ENCODE peak calls at places on chromosomes 2 and 18, in eight cellular contexts. G is glutamatergic neuron, M is kidney, P is epithelial cell of esophagus, A is AG04450, C is left ventricle myocardium inferior, R is pancreas, Z is body of pancreas. H is an unnamed sample.

GRCh38 chr2:157840568-157841156 is 35.5 kb downstream of the ACVR1 start:
- DNase-seq in G (no peak), M (peak), P (no peak), A (no peak), C (peak), R (peak), Z (peak), H (no peak)

GRCh38 chr2:136126527-136126926 is 8.6 kb upstream of the CXCR4 start:
- DNase-seq in G (no peak), M (no peak), P (no peak), A (no peak), C (no peak), R (no peak), Z (no peak), H (no peak)

GRCh38 chr2:85390941-85391669 is 19.1 kb downstream of the CAPG start:
- DNase-seq in G (peak), M (no peak), P (peak), A (no peak), C (peak), R (peak), Z (peak), H (peak)

GRCh38 chr2:186884585-186884984 is 35.6 kb upstream of the ZSWIM2 start:
- DNase-seq in G (no peak), M (no peak), P (no peak), A (no peak), C (no peak), R (no peak), Z (no peak), H (no peak)

GRCh38 chr2:240716130-240716798 is 24.6 kb downstream of the AQP12A start:
- DNase-seq in G (peak), M (peak), P (no peak), A (no peak), C (no peak), R (no peak), Z (no peak), H (no peak)

GRCh38 chr2:85673736-85674375 is 5.9 kb upstream of the SFTPB start:
- DNase-seq in G (no peak), M (no peak), P (no peak), A (no peak), C (no peak), R (no peak), Z (no peak), H (no peak)

GRCh38 chr2:42809876-42810125 is 17.4 kb upstream of the HAAO start:
- DNase-seq in G (peak), M (peak), P (peak), A (peak), C (peak), R (peak), Z (peak), H (peak)

GRCh38 chr2:105801961-105802360 is 57.2 kb downstream of the NCK2 start:
- DNase-seq in G (no peak), M (no peak), P (no peak), A (no peak), C (no peak), R (no peak), Z (no peak), H (no peak)

GRCh38 chr2:65788556-65788955 is 356.2 kb upstream of the SPRED2 start:
- DNase-seq in G (no peak), M (no peak), P (no peak), A (no peak), C (no peak), R (no peak), Z (no peak), H (no peak)

GRCh38 chr2:117888897-117889296 is 74.4 kb downstream of the DDX18 start:
- DNase-seq in G (no peak), M (no peak), P (no peak), A (no peak), C (no peak), R (no peak), Z (no peak), H (no peak)

GRCh38 chr18:68638613-68639012 is 76.3 kb downstream of the TMX3 start:
- DNase-seq in G (no peak), M (no peak), P (no peak), A (no peak), C (no peak), R (no peak), Z (no peak), H (no peak)

GRCh38 chr2:222518570-222519381 is 94.4 kb downstream of the SGPP2 start:
- DNase-seq in G (no peak), M (no peak), P (peak), A (no peak), C (no peak), R (no peak), Z (no peak), H (no peak)

DNA sequence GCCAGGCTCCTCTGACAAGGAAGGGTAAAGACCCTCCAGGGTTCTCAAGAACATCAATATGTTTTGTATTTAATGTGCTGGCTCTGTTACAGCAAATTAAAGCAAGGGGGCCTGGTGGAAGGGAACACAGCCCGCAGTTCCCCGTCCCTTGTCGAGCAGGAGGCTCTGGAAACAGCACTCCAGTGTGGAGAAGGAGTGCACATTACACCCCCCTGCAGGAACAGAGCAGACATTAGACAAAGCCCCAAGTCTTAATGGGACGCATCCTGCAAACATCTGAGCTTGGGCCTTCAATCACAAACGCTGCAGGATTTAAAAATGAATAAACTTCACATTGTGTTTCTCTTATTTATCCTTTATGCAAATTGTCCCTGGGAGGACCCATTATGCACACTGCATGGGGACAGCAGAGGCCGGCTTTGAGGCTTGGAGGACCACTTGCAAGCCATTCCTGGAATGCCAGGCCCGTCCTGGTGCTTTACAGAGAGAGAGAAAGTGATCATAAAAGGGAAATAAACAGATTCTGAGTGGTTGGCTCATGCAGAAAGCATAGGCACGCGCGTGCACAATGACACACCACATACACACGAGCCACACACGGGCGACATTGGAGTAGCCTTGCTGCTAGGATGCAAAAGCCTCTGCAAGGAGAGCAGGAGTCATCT is 328.7 kb downstream of the SMAD2 start:
- DNase-seq in G (no peak), M (no peak), P (no peak), A (no peak), C (no peak), R (no peak), Z (no peak), H (no peak)
- TF ChIP-seq CTCF in G (no peak), M (no peak), P (no peak), A (no peak), C (no peak), R (no peak), Z (no peak), H (no peak)

GRCh38 chr2:239095475-239095874 is 247.6 kb downstream of the TWIST2 start:
- DNase-seq in G (no peak), M (no peak), P (no peak), A (no peak), C (no peak), R (no peak), Z (no peak), H (no peak)

GRCh38 chr2:239096676-239097427 is 249.0 kb downstream of the TWIST2 start:
- DNase-seq in G (no peak), M (no peak), P (no peak), A (no peak), C (no peak), R (no peak), Z (no peak), H (no peak)

GRCh38 chr2:239093487-239093886 is 245.6 kb downstream of the TWIST2 start:
- DNase-seq in G (no peak), M (no peak), P (no peak), A (no peak), C (no peak), R (no peak), Z (no peak), H (no peak)

GRCh38 chr2:239093956-239094355 is 246.1 kb downstream of the TWIST2 start:
- DNase-seq in G (no peak), M (peak), P (no peak), A (no peak), C (no peak), R (no peak), Z (no peak), H (no peak)

DNA sequence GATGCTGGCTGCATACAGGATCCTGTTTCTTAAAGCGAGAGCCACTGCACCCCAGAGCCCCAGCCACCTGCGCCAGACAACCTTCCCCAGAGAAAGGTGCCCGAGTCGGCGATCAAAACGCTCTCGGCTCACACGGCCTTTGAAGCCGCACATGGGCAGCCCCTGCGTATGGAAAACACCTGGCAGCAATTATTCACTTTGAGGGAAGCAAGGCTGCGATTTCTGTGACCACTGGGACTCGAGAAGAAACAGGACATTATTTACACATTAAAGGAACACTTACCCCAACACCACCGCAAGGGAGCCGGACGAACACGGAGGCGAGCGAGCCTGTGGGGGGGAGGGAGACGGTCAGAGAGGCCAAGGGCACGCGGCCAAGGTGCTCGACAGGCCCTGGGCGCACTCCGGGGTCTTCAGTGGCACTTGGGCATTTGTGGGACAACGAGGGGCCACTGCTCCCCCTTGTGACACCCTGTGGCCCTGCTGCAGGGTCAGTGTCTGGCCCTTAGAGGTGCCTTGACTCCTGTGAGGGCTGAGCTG is 246.9 kb downstream of the TWIST2 start:
- DNase-seq in G (no peak), M (no peak), P (no peak), A (no peak), C (no peak), R (no peak), Z (no peak), H (no peak)
- TF ChIP-seq CTCF in G (no peak), M (no peak), P (no peak), A (no peak), C (no peak), R (no peak), Z (no peak), H (no peak)

GRCh38 chr2:32678825-32679224 is 51.0 kb downstream of the TTC27 start:
- DNase-seq in G (no peak), M (no peak), P (no peak), A (no peak), C (no peak), R (no peak), Z (no peak), H (no peak)
- TF ChIP-seq CTCF in G (no peak), M (no peak), P (no peak), A (no peak), C (no peak), R (no peak), Z (no peak), H (no peak)

GRCh38 chr2:217058791-217059755 is 199.2 kb upstream of the TNP1 start:
- DNase-seq in G (no peak), M (no peak), P (peak), A (no peak), C (no peak), R (no peak), Z (no peak), H (no peak)
- TF ChIP-seq CTCF in G (no peak), M (peak), P (no peak), A (no peak), C (peak), R (no peak), Z (no peak), H (no peak)

GRCh38 chr2:211033765-211034164 is 477.4 kb downstream of the CPS1 start:
- DNase-seq in G (no peak), M (no peak), P (peak), A (no peak), C (no peak), R (no peak), Z (no peak), H (no peak)

DNA sequence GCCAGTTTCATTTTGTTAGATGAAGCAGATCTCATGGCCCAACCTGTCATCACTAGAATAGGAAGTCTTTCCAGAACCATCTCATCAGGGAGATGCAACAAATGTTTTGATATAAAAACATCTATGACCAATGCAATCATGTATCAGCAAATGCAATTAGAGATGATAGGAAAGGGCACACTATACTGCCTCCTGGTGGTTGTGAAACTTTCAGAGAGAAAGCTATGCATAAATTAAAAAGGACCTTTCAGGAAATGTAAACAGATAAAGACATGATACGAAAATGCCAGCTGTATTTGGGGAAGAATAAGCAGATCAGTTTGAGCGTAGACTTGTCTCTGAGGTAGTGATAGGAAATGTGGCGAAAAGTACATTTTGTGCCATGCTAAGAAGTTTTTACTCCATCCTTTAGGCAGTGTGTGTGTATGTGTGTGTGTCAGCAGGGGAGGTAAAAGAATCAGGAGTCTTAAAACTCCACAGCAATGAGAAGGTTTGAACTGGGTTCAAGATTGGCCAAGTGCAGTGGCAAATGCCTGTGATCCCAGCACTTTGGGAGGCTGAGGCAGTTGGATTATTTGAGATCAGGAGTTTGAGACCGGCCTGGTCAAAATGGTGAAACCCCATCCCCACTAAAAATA is 479.3 kb downstream of the CPS1 start:
- DNase-seq in G (no peak), M (no peak), P (peak), A (no peak), C (no peak), R (no peak), Z (peak), H (peak)
- TF ChIP-seq CTCF in G (peak), M (peak), P (peak), A (peak), C (peak), R (peak), Z (peak), H (peak)

DNA sequence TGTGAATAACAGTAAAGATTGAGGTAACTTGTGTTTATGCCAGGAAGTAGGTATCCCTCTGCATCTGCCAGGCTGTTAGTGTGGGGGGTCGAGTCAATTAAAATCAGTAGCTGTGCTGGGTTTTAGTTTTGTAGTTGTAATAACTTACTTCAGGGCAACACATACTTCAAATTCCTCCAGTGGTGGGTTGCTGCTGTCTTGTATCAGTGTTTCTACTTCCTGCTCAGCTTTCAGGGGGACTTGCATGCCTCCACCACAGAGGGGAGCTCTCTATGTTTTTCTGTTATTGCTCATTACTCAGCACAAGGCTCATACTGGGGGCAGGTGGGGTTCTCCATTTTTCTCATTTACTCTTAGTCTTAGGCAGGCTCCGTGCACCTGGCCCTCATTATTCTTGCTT is 136.8 kb downstream of the CAPN13 start:
- DNase-seq in G (no peak), M (no peak), P (no peak), A (no peak), C (no peak), R (no peak), Z (no peak), H (no peak)
- TF ChIP-seq CTCF in G (no peak), M (no peak), P (no peak), A (no peak), C (no peak), R (no peak), Z (no peak), H (no peak)

DNA sequence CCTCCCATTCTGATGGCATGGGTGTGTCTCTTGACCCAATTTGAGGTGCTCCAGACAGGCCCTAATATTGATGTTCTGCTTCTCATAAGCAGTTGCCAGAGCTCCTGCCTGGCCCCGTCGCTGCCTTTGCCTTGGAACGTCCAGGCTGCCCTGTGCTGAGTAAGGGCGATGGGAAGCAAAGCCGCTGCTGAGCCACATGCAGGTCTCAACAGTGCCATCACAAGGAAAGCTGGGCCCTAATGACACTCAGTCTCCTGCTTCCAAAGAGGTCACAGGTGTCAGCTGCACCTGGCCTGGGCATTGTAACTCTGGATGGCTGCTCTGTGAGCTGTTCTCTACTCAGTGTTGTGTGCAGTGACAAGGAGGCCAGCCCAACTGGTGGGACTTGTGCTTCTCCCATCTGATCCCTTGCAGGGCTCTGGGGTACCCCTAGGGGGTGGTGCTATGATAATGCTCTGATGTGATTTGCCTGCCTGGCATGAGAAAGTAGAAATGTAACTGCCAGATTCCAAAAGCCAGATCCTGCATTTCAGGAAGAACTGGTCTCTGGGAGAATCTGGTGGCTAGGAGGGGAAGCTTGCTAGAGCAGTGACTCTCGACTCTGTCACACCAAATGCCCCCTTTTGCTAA is 8.7 kb downstream of the TTC39C start:
- DNase-seq in G (no peak), M (no peak), P (peak), A (no peak), C (no peak), R (no peak), Z (no peak), H (no peak)
- TF ChIP-seq CTCF in G (peak), M (no peak), P (peak), A (no peak), C (no peak), R (no peak), Z (no peak), H (peak)

H was measured in neural crest cell.